ENCODE peak calls at places on chromosomes 7 and 10, in seven cellular contexts. I is RWPE1, G is colonic mucosa, Q is AG09309, B is cardiac muscle cell, U is cardiac fibroblast, H is mucosa of descending colon. V is an unnamed sample.

GRCh38 chr10:125064681-125065492 is 95.5 kb downstream of the CTBP2 start:
- DNase-seq in I (peak), G (peak), Q (peak), B (no peak), U (peak), H (no peak), V (no peak)

GRCh38 chr10:95217476-95217875 is 23.4 kb downstream of the ACSM6 start:
- DNase-seq in I (no peak), G (no peak), Q (no peak), B (no peak), U (no peak), H (no peak), V (no peak)

GRCh38 chr10:6386346-6386745 is 183.6 kb downstream of the PFKFB3 start:
- DNase-seq in I (no peak), G (no peak), Q (no peak), B (no peak), U (no peak), H (no peak), V (no peak)

GRCh38 chr10:122034149-122034756 is 45.3 kb downstream of the TACC2 start:
- DNase-seq in I (peak), G (peak), Q (peak), B (no peak), U (no peak), H (no peak), V (no peak)

GRCh38 chr7:155440018-155440410 is 17.9 kb upstream of the EN2 start:
- DNase-seq in I (no peak), G (no peak), Q (no peak), B (no peak), U (no peak), H (no peak), V (no peak)

GRCh38 chr7:72335561-72336381 is 76.4 kb downstream of the CALN1 start:
- DNase-seq in I (no peak), G (no peak), Q (no peak), B (peak), U (no peak), H (no peak), V (peak)

GRCh38 chr10:50614444-50615137 is 9.2 kb downstream of the SGMS1 start:
- DNase-seq in I (no peak), G (no peak), Q (no peak), B (peak), U (no peak), H (no peak), V (no peak)

GRCh38 chr7:80724249-80724871 is 85.9 kb downstream of the CD36 start:
- DNase-seq in I (no peak), G (no peak), Q (peak), B (peak), U (no peak), H (no peak), V (no peak)

GRCh38 chr10:77416327-77417135 is 221.1 kb downstream of the KCNMA1 start:
- DNase-seq in I (peak), G (no peak), Q (peak), B (no peak), U (peak), H (no peak), V (no peak)

GRCh38 chr10:9111983-9112382 is 1057.5 kb downstream of the GATA3 start:
- DNase-seq in I (no peak), G (no peak), Q (no peak), B (no peak), U (no peak), H (no peak), V (no peak)

GRCh38 chr10:48765039-48765438 is 80.4 kb downstream of the WDFY4 start:
- DNase-seq in I (no peak), G (no peak), Q (no peak), B (no peak), U (no peak), H (no peak), V (no peak)

GRCh38 chr10:116802474-116802873 is 46.8 kb upstream of the ENO4 start:
- DNase-seq in I (no peak), G (no peak), Q (no peak), B (no peak), U (no peak), H (no peak), V (no peak)

GRCh38 chr7:65972976-65973375 is 9.0 kb downstream of the GUSB start:
- DNase-seq in I (no peak), G (no peak), Q (no peak), B (no peak), U (no peak), H (no peak), V (no peak)

GRCh38 chr10:113958631-113959382 is 84.9 kb upstream of the ADRB1 start:
- DNase-seq in I (peak), G (peak), Q (peak), B (no peak), U (peak), H (peak), V (no peak)

GRCh38 chr10:89793649-89794254 is 92.4 kb downstream of the KIF20B start:
- DNase-seq in I (peak), G (peak), Q (peak), B (peak), U (peak), H (no peak), V (no peak)

GRCh38 chr7:18798018-18798906 is 302.7 kb downstream of the HDAC9 start:
- DNase-seq in I (no peak), G (no peak), Q (no peak), B (no peak), U (peak), H (no peak), V (no peak)

GRCh38 chr7:73908123-73908611 is 47.2 kb downstream of the TMEM270 start:
- DNase-seq in I (no peak), G (no peak), Q (no peak), B (no peak), U (no peak), H (no peak), V (no peak)

GRCh38 chr10:100744980-100745881 is at the start of gene PAX2:
- DNase-seq in I (no peak), G (no peak), Q (no peak), B (no peak), U (no peak), H (no peak), V (peak)

GRCh38 chr7:12549106-12549505 is 21.4 kb upstream of the SCIN start:
- DNase-seq in I (no peak), G (no peak), Q (peak), B (no peak), U (no peak), H (no peak), V (no peak)

GRCh38 chr7:26091933-26092332 is 60.1 kb upstream of the NFE2L3 start:
- DNase-seq in I (peak), G (no peak), Q (no peak), B (no peak), U (peak), H (no peak), V (no peak)

GRCh38 chr10:31262672-31263071 is 56.3 kb upstream of the ZEB1 start:
- DNase-seq in I (no peak), G (no peak), Q (peak), B (no peak), U (peak), H (no peak), V (no peak)

GRCh38 chr7:130894146-130895005 is 160.4 kb upstream of the KLF14 start:
- DNase-seq in I (no peak), G (no peak), Q (no peak), B (no peak), U (peak), H (peak), V (no peak)

GRCh38 chr10:125006921-125007391 is 65.0 kb downstream of the ZRANB1 start:
- DNase-seq in I (no peak), G (no peak), Q (peak), B (no peak), U (no peak), H (peak), V (no peak)

GRCh38 chr7:154373951-154374350 is 321.8 kb downstream of the DPP6 start:
- DNase-seq in I (no peak), G (no peak), Q (no peak), B (no peak), U (no peak), H (no peak), V (no peak)

GRCh38 chr7:1748076-1748750 is 78.1 kb downstream of the ELFN1 start:
- DNase-seq in I (no peak), G (no peak), Q (no peak), B (no peak), U (no peak), H (peak), V (no peak)

GRCh38 chr10:101380353-101381017 is 26.5 kb downstream of the BTRC start:
- DNase-seq in I (peak), G (no peak), Q (no peak), B (no peak), U (no peak), H (no peak), V (no peak)

GRCh38 chr7:40965745-40966144 is 737.1 kb downstream of the INHBA start:
- DNase-seq in I (no peak), G (no peak), Q (no peak), B (no peak), U (no peak), H (no peak), V (no peak)

GRCh38 chr10:98460837-98461499 is 14.2 kb upstream of the HPS1 start:
- DNase-seq in I (peak), G (peak), Q (peak), B (peak), U (peak), H (no peak), V (no peak)

GRCh38 chr7:143376396-143376795 is 4.7 kb upstream of the ZYX start:
- DNase-seq in I (no peak), G (no peak), Q (no peak), B (no peak), U (no peak), H (peak), V (no peak)

GRCh38 chr10:112852308-112852707 is 97.7 kb upstream of the TCF7L2 start:
- DNase-seq in I (no peak), G (peak), Q (no peak), B (no peak), U (no peak), H (no peak), V (no peak)

GRCh38 chr7:139068543-139069399 is 32.9 kb upstream of the ZC3HAV1L start:
- DNase-seq in I (no peak), G (no peak), Q (no peak), B (no peak), U (no peak), H (no peak), V (no peak)

DNA sequence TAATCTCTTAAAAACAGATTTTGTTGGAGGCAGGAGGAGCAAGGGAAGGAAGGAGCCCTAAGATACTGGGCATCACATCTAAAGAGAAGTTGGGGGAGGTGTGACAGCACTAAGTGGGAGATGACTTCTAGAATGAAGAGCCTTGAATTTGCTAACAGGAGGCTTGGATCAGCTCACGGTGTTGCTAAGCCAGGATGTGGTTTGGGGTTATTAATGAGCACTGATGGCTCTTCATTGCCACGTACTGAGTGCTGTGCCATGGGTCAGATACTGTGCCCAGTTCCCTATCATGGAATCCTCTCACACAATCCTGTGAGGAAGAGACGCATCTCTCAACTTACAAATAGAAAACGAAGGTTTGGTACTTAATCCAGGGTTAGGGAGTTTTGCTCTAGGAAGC is 78.5 kb downstream of the C7orf25 start:
- DNase-seq in I (no peak), G (no peak), Q (no peak), B (no peak), U (no peak), H (no peak), V (no peak)
- TF ChIP-seq CTCF in I (no peak), G (no peak), Q (no peak), B (no peak), U (no peak), H (no peak), V (no peak)

GRCh38 chr10:42816917-42817316 is 34.3 kb downstream of the BMS1 start:
- DNase-seq in I (no peak), G (no peak), Q (no peak), B (no peak), U (no peak), H (no peak), V (no peak)
- TF ChIP-seq CTCF in I (no peak), G (no peak), Q (no peak), B (no peak), U (no peak), H (no peak), V (no peak)

GRCh38 chr10:111085690-111086353 is 9.0 kb downstream of the ADRA2A start:
- DNase-seq in I (no peak), G (peak), Q (no peak), B (no peak), U (no peak), H (no peak), V (no peak)
- TF ChIP-seq CTCF in I (no peak), G (no peak), Q (no peak), B (no peak), U (no peak), H (no peak), V (no peak)

GRCh38 chr10:80457554-80458262 is 3.6 kb downstream of the TSPAN14 start:
- DNase-seq in I (no peak), G (no peak), Q (no peak), B (no peak), U (no peak), H (no peak), V (no peak)
- TF ChIP-seq CTCF in I (no peak), G (no peak), Q (no peak), B (no peak), U (no peak), H (no peak), V (no peak)

GRCh38 chr10:71970331-71970730 is 6.1 kb downstream of the CHST3 start:
- DNase-seq in I (peak), G (peak), Q (no peak), B (peak), U (no peak), H (no peak), V (peak)
- TF ChIP-seq CTCF in I (no peak), G (no peak), Q (peak), B (peak), U (peak), H (no peak), V (no peak)

DNA sequence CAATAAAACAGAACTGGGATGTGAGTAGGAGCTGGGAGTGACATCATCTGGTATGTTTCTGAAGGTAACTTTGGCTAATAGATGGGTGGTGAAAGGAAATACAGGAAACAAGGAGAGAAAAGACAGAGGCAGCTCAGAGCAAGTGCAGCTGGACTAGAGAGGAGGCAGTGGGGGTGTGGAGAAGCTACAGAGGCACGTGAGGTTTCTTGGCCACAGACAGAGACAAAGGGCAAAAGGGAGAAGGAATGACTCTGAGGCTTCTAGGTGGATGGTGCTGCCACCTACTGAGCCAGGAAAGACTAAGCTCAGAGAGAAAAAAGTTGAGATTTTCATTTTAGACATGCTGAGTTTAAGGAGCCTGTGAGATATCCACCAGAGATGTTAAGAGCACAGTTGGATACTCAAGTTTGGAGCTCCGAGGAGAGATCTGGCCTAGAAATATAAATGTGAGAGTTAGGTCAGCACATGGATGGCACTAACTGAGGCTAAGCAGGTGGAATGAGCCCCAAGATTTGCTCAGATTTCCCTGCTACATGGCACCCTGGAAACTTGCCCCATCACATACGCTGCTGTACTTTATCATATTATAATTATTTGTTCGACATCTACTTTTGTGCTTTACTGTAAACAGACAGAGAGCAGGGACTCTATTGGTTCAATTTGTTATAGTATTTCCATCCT is 293.0 kb upstream of the IMMP2L start:
- DNase-seq in I (peak), G (peak), Q (peak), B (peak), U (peak), H (no peak), V (peak)
- TF ChIP-seq CTCF in I (peak), G (peak), Q (peak), B (peak), U (peak), H (peak), V (peak)